ENCODE peak calls at places on chromosome 15, in seven cellular contexts. One of them, this sample, is unnamed.

GRCh38 chr15:43218908-43219706 is 1.7 kb downstream of the EPB42 start:
- DNase-seq in HCT116: no peak
- DNase-seq in keratinocyte: peak
- DNase-seq in lower leg skin: peak
- DNase-seq in hepatocyte: peak
- DNase-seq in ovary: no peak
- DNase-seq in upper lobe of right lung: no peak
- DNase-seq in this sample: peak

GRCh38 chr15:70466895-70467529 is 296.3 kb downstream of the UACA start:
- DNase-seq in HCT116: peak
- DNase-seq in keratinocyte: no peak
- DNase-seq in lower leg skin: peak
- DNase-seq in hepatocyte: peak
- DNase-seq in ovary: peak
- DNase-seq in upper lobe of right lung: peak
- DNase-seq in this sample: peak

GRCh38 chr15:92019706-92020105 is 166.2 kb downstream of the SLCO3A1 start:
- DNase-seq in HCT116: no peak
- DNase-seq in keratinocyte: no peak
- DNase-seq in lower leg skin: no peak
- DNase-seq in hepatocyte: no peak
- DNase-seq in ovary: no peak
- DNase-seq in upper lobe of right lung: no peak
- DNase-seq in this sample: no peak

GRCh38 chr15:58404722-58405121 is 27.1 kb upstream of the LIPC start:
- DNase-seq in HCT116: no peak
- DNase-seq in keratinocyte: no peak
- DNase-seq in lower leg skin: no peak
- DNase-seq in hepatocyte: no peak
- DNase-seq in ovary: no peak
- DNase-seq in upper lobe of right lung: no peak
- DNase-seq in this sample: no peak

GRCh38 chr15:84009616-84010015 is 226.0 kb upstream of the GOLGA6L4 start:
- DNase-seq in HCT116: no peak
- DNase-seq in keratinocyte: no peak
- DNase-seq in lower leg skin: no peak
- DNase-seq in hepatocyte: no peak
- DNase-seq in ovary: no peak
- DNase-seq in upper lobe of right lung: no peak
- DNase-seq in this sample: no peak

GRCh38 chr15:80788536-80788935 is 9.4 kb downstream of the CEMIP start:
- DNase-seq in HCT116: no peak
- DNase-seq in keratinocyte: no peak
- DNase-seq in lower leg skin: no peak
- DNase-seq in hepatocyte: no peak
- DNase-seq in ovary: no peak
- DNase-seq in upper lobe of right lung: no peak
- DNase-seq in this sample: no peak

GRCh38 chr15:27324871-27325270 is 353.9 kb downstream of the GABRG3 start:
- DNase-seq in HCT116: no peak
- DNase-seq in keratinocyte: no peak
- DNase-seq in lower leg skin: no peak
- DNase-seq in hepatocyte: no peak
- DNase-seq in ovary: no peak
- DNase-seq in upper lobe of right lung: no peak
- DNase-seq in this sample: no peak

GRCh38 chr15:51348688-51349087 is 7.2 kb downstream of the GLDN start:
- DNase-seq in HCT116: no peak
- DNase-seq in keratinocyte: no peak
- DNase-seq in lower leg skin: no peak
- DNase-seq in hepatocyte: no peak
- DNase-seq in ovary: no peak
- DNase-seq in upper lobe of right lung: no peak
- DNase-seq in this sample: no peak

GRCh38 chr15:63136742-63137141 is 15.1 kb downstream of the LACTB start:
- DNase-seq in HCT116: no peak
- DNase-seq in keratinocyte: no peak
- DNase-seq in lower leg skin: no peak
- DNase-seq in hepatocyte: no peak
- DNase-seq in ovary: no peak
- DNase-seq in upper lobe of right lung: no peak
- DNase-seq in this sample: no peak

GRCh38 chr15:34721802-34722795 is 32.7 kb downstream of the GJD2 start:
- DNase-seq in HCT116: peak
- DNase-seq in keratinocyte: no peak
- DNase-seq in lower leg skin: peak
- DNase-seq in hepatocyte: peak
- DNase-seq in ovary: peak
- DNase-seq in upper lobe of right lung: no peak
- DNase-seq in this sample: peak

GRCh38 chr15:88894819-88895767 is at the start of gene HAPLN3:
- DNase-seq in HCT116: no peak
- DNase-seq in keratinocyte: no peak
- DNase-seq in lower leg skin: no peak
- DNase-seq in hepatocyte: peak
- DNase-seq in ovary: peak
- DNase-seq in upper lobe of right lung: no peak
- DNase-seq in this sample: no peak

GRCh38 chr15:77168616-77169015 is 97.7 kb upstream of the TSPAN3 start:
- DNase-seq in HCT116: no peak
- DNase-seq in keratinocyte: no peak
- DNase-seq in lower leg skin: no peak
- DNase-seq in hepatocyte: no peak
- DNase-seq in ovary: no peak
- DNase-seq in upper lobe of right lung: no peak
- DNase-seq in this sample: no peak

GRCh38 chr15:35741395-35741794 is 195.4 kb upstream of the DPH6 start:
- DNase-seq in HCT116: no peak
- DNase-seq in keratinocyte: no peak
- DNase-seq in lower leg skin: no peak
- DNase-seq in hepatocyte: no peak
- DNase-seq in ovary: no peak
- DNase-seq in upper lobe of right lung: no peak
- DNase-seq in this sample: no peak

GRCh38 chr15:71737761-71738160 is 72.6 kb upstream of the NR2E3 start:
- DNase-seq in HCT116: no peak
- DNase-seq in keratinocyte: no peak
- DNase-seq in lower leg skin: no peak
- DNase-seq in hepatocyte: no peak
- DNase-seq in ovary: no peak
- DNase-seq in upper lobe of right lung: no peak
- DNase-seq in this sample: no peak

GRCh38 chr15:69224383-69224782 is 63.9 kb downstream of the GLCE start:
- DNase-seq in HCT116: no peak
- DNase-seq in keratinocyte: no peak
- DNase-seq in lower leg skin: no peak
- DNase-seq in hepatocyte: peak
- DNase-seq in ovary: no peak
- DNase-seq in upper lobe of right lung: peak
- DNase-seq in this sample: peak

GRCh38 chr15:31025996-31026395 is 34.6 kb upstream of the MTMR10 start:
- DNase-seq in HCT116: no peak
- DNase-seq in keratinocyte: no peak
- DNase-seq in lower leg skin: no peak
- DNase-seq in hepatocyte: no peak
- DNase-seq in ovary: no peak
- DNase-seq in upper lobe of right lung: no peak
- DNase-seq in this sample: no peak

GRCh38 chr15:31024979-31025378 is 33.6 kb upstream of the MTMR10 start:
- DNase-seq in HCT116: no peak
- DNase-seq in keratinocyte: no peak
- DNase-seq in lower leg skin: no peak
- DNase-seq in hepatocyte: peak
- DNase-seq in ovary: no peak
- DNase-seq in upper lobe of right lung: no peak
- DNase-seq in this sample: peak

GRCh38 chr15:31021067-31021665 is 29.7 kb upstream of the MTMR10 start:
- DNase-seq in HCT116: no peak
- DNase-seq in keratinocyte: no peak
- DNase-seq in lower leg skin: no peak
- DNase-seq in hepatocyte: no peak
- DNase-seq in ovary: no peak
- DNase-seq in upper lobe of right lung: no peak
- DNase-seq in this sample: no peak

GRCh38 chr15:31023841-31024240 is 32.4 kb upstream of the MTMR10 start:
- DNase-seq in HCT116: no peak
- DNase-seq in keratinocyte: no peak
- DNase-seq in lower leg skin: no peak
- DNase-seq in hepatocyte: no peak
- DNase-seq in ovary: no peak
- DNase-seq in upper lobe of right lung: no peak
- DNase-seq in this sample: no peak

GRCh38 chr15:31024330-31024729 is 32.9 kb upstream of the MTMR10 start:
- DNase-seq in HCT116: peak
- DNase-seq in keratinocyte: peak
- DNase-seq in lower leg skin: no peak
- DNase-seq in hepatocyte: peak
- DNase-seq in ovary: no peak
- DNase-seq in upper lobe of right lung: no peak
- DNase-seq in this sample: peak
- H3K4me3 ChIP-seq in HCT116: no peak
- H3K4me3 ChIP-seq in keratinocyte: peak
- H3K4me3 ChIP-seq in lower leg skin: no peak
- H3K4me3 ChIP-seq in hepatocyte: no peak
- H3K4me3 ChIP-seq in ovary: no peak
- H3K4me3 ChIP-seq in upper lobe of right lung: no peak
- H3K4me3 ChIP-seq in this sample: peak

DNA sequence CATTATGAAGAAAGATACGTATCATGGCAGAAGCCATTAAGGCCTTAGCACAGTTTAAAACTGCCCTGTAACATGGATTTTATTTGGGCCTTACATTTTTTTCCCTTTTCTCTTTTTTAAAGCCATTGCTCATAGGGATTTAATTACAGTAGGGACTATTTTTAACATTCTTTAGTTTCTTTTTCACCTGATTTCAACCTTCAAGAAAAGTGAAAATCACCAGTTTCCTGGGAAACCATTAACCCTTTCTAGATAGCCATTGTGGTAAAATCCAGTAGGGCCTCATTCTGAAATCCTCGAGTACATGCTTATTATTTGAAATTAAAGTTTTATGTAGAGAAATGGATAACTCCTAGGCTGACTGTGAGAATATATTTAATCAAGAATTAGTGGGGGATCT is 3.1 kb downstream of the SPRED1 start:
- DNase-seq in HCT116: no peak
- DNase-seq in keratinocyte: no peak
- DNase-seq in lower leg skin: no peak
- DNase-seq in hepatocyte: no peak
- DNase-seq in ovary: no peak
- DNase-seq in upper lobe of right lung: no peak
- DNase-seq in this sample: no peak
- H3K4me3 ChIP-seq in HCT116: no peak
- H3K4me3 ChIP-seq in keratinocyte: peak
- H3K4me3 ChIP-seq in lower leg skin: no peak
- H3K4me3 ChIP-seq in hepatocyte: no peak
- H3K4me3 ChIP-seq in ovary: no peak
- H3K4me3 ChIP-seq in upper lobe of right lung: peak
- H3K4me3 ChIP-seq in this sample: no peak

GRCh38 chr15:25065876-25066275 is 111.1 kb downstream of the SNRPN start:
- DNase-seq in HCT116: no peak
- DNase-seq in keratinocyte: no peak
- DNase-seq in lower leg skin: no peak
- DNase-seq in hepatocyte: no peak
- DNase-seq in ovary: no peak
- DNase-seq in upper lobe of right lung: peak
- DNase-seq in this sample: no peak

GRCh38 chr15:25066708-25067107 is 111.9 kb downstream of the SNRPN start:
- DNase-seq in HCT116: no peak
- DNase-seq in keratinocyte: no peak
- DNase-seq in lower leg skin: no peak
- DNase-seq in hepatocyte: no peak
- DNase-seq in ovary: no peak
- DNase-seq in upper lobe of right lung: peak
- DNase-seq in this sample: no peak

GRCh38 chr15:25062551-25063430 is 108.0 kb downstream of the SNRPN start:
- DNase-seq in HCT116: no peak
- DNase-seq in keratinocyte: no peak
- DNase-seq in lower leg skin: no peak
- DNase-seq in hepatocyte: no peak
- DNase-seq in ovary: no peak
- DNase-seq in upper lobe of right lung: no peak
- DNase-seq in this sample: no peak

GRCh38 chr15:25067725-25068309 is 113.0 kb downstream of the SNRPN start:
- DNase-seq in HCT116: no peak
- DNase-seq in keratinocyte: no peak
- DNase-seq in lower leg skin: no peak
- DNase-seq in hepatocyte: no peak
- DNase-seq in ovary: no peak
- DNase-seq in upper lobe of right lung: peak
- DNase-seq in this sample: no peak

DNA sequence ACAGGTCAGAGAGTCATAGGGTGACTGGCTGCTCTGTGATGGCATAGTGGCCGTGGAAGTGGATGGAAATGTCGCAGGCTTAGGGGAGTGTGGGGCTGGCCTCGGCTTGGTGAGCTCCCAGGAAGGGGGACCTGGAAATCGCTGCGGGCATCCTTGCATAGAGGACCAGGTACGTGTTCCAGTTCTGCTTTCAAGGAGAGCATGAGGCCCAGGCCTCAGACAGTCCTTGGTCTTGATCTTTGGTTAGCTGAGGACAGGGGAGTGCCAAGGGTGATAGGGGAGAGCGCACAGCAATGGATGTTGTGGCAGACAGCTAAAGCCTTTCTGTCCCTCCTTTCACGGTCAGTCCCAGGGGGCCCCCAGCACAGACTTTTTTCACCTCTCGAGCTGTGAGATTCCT is 110.5 kb downstream of the SNRPN start:
- DNase-seq in HCT116: no peak
- DNase-seq in keratinocyte: no peak
- DNase-seq in lower leg skin: no peak
- DNase-seq in hepatocyte: no peak
- DNase-seq in ovary: no peak
- DNase-seq in upper lobe of right lung: no peak
- DNase-seq in this sample: no peak
- H3K4me3 ChIP-seq in HCT116: no peak
- H3K4me3 ChIP-seq in keratinocyte: no peak
- H3K4me3 ChIP-seq in lower leg skin: no peak
- H3K4me3 ChIP-seq in hepatocyte: no peak
- H3K4me3 ChIP-seq in ovary: no peak
- H3K4me3 ChIP-seq in upper lobe of right lung: no peak
- H3K4me3 ChIP-seq in this sample: no peak

GRCh38 chr15:50210462-50211264 is 28.7 kb downstream of the SLC27A2 start:
- DNase-seq in HCT116: no peak
- DNase-seq in keratinocyte: no peak
- DNase-seq in lower leg skin: no peak
- DNase-seq in hepatocyte: peak
- DNase-seq in ovary: no peak
- DNase-seq in upper lobe of right lung: no peak
- DNase-seq in this sample: peak
- H3K4me3 ChIP-seq in HCT116: no peak
- H3K4me3 ChIP-seq in keratinocyte: peak
- H3K4me3 ChIP-seq in lower leg skin: no peak
- H3K4me3 ChIP-seq in hepatocyte: no peak
- H3K4me3 ChIP-seq in ovary: no peak
- H3K4me3 ChIP-seq in upper lobe of right lung: no peak
- H3K4me3 ChIP-seq in this sample: no peak

GRCh38 chr15:60006203-60006782 is 2.2 kb downstream of the FOXB1 start:
- DNase-seq in HCT116: no peak
- DNase-seq in keratinocyte: no peak
- DNase-seq in lower leg skin: no peak
- DNase-seq in hepatocyte: peak
- DNase-seq in ovary: no peak
- DNase-seq in upper lobe of right lung: peak
- DNase-seq in this sample: peak
- H3K4me3 ChIP-seq in HCT116: no peak
- H3K4me3 ChIP-seq in keratinocyte: peak
- H3K4me3 ChIP-seq in lower leg skin: peak
- H3K4me3 ChIP-seq in hepatocyte: peak
- H3K4me3 ChIP-seq in ovary: peak
- H3K4me3 ChIP-seq in upper lobe of right lung: peak
- H3K4me3 ChIP-seq in this sample: peak